ENCODE peak calls at places on chromosome 9, in six cellular contexts. U is bronchial epithelial cell, D is astrocyte of the spinal cord, J is right lobe of liver, Q is IMR-90, B is WTC11. X is an unnamed sample.

GRCh38 chr9:1977026-1977425 is 38.1 kb upstream of the SMARCA2 start:
- DNase-seq in U (peak; percentile 61), D (no peak), J (no peak), Q (no peak), B (no peak), X (no peak)

GRCh38 chr9:132411091-132411508 is 1.1 kb downstream of the CFAP77 start:
- DNase-seq in U (peak; percentile 42), D (peak; percentile 21), J (no peak), Q (peak; percentile 7), B (peak; percentile 89), X (peak; percentile 74)

GRCh38 chr9:137423810-137424291 is 658 bp downstream of the NOXA1 start:
- DNase-seq in U (no peak), D (no peak), J (peak; percentile 54), Q (no peak), B (peak; percentile 27), X (no peak)

GRCh38 chr9:135973276-135974219 is 12.4 kb upstream of the UBAC1 start:
- DNase-seq in U (no peak), D (no peak), J (no peak), Q (no peak), B (no peak), X (no peak)

GRCh38 chr9:102796244-102796643 is 198.9 kb upstream of the CYLC2 start:
- DNase-seq in U (no peak), D (no peak), J (no peak), Q (no peak), B (no peak), X (no peak)

GRCh38 chr9:5617749-5618148 is 11.2 kb upstream of the RIC1 start:
- DNase-seq in U (no peak), D (no peak), J (no peak), Q (no peak), B (no peak), X (no peak)

GRCh38 chr9:114078021-114078780 is at the start of gene AMBP:
- DNase-seq in U (no peak), D (no peak), J (peak; percentile 97), Q (no peak), B (no peak), X (no peak)

GRCh38 chr9:87556039-87556438 is 58.4 kb downstream of the DAPK1 start:
- DNase-seq in U (no peak), D (no peak), J (no peak), Q (no peak), B (no peak), X (no peak)

GRCh38 chr9:27847380-27847779 is 274.1 kb upstream of the C9orf72 start:
- DNase-seq in U (no peak), D (no peak), J (no peak), Q (no peak), B (no peak), X (no peak)

GRCh38 chr9:23740531-23740930 is 85.5 kb downstream of the ELAVL2 start:
- DNase-seq in U (no peak), D (no peak), J (no peak), Q (no peak), B (no peak), X (no peak)

GRCh38 chr9:36584626-36585460 is 12.1 kb downstream of the MELK start:
- DNase-seq in U (peak; percentile 77), D (peak; percentile 77), J (no peak), Q (peak; percentile 86), B (no peak), X (no peak)

GRCh38 chr9:126233913-126234525 is 92.6 kb upstream of the MVB12B start:
- DNase-seq in U (no peak), D (no peak), J (no peak), Q (no peak), B (no peak), X (no peak)

GRCh38 chr9:119273325-119273904 is 95.8 kb downstream of the BRINP1 start:
- DNase-seq in U (peak; percentile 0), D (no peak), J (no peak), Q (no peak), B (no peak), X (no peak)

GRCh38 chr9:84862786-84863185 is 193.3 kb downstream of the NTRK2 start:
- DNase-seq in U (peak; percentile 76), D (peak; percentile 62), J (no peak), Q (no peak), B (peak; percentile 74), X (no peak)

GRCh38 chr9:5459289-5459829 is 9.0 kb downstream of the CD274 start:
- DNase-seq in U (peak; percentile 92), D (no peak), J (no peak), Q (no peak), B (no peak), X (no peak)

GRCh38 chr9:132546148-132547051 is 36.0 kb upstream of the BARHL1 start:
- DNase-seq in U (no peak), D (peak; percentile 9), J (no peak), Q (no peak), B (peak; percentile 78), X (peak; percentile 78)

GRCh38 chr9:122364783-122365150 is 6.1 kb upstream of the PTGS1 start:
- DNase-seq in U (no peak), D (no peak), J (no peak), Q (peak; percentile 44), B (no peak), X (no peak)

GRCh38 chr9:112443200-112443599 is 43.4 kb upstream of the KIAA1958 start:
- DNase-seq in U (peak; percentile 27), D (peak; percentile 23), J (no peak), Q (peak; percentile 15), B (no peak), X (no peak)
- TF ChIP-seq CTCF in U (peak; percentile 37), D (peak; percentile 54), J (peak; percentile 52), Q (peak; percentile 43), B (no peak), X (no peak)

DNA sequence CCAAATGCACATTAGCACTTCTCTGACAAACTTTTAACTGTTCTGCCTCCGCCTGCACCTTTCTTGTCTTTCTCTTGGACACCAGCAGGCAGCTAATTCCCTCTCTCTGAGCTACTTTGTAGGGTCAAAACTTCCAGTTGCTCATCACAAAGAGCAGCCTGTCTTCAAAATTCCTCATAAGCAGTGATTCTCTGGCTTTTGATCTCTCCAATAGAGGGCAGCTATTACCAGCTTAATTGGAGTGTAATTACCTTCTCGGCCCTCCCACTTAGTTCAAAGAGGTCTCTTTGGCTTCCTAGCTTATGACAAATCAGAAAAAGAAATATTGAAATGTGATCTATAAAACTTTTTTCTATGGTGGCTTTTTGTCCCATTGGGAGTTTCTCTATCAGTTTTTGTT is 43.6 kb upstream of the RAD23B start:
- DNase-seq in U (peak; percentile 72), D (no peak), J (no peak), Q (peak; percentile 48), B (no peak), X (no peak)
- TF ChIP-seq CTCF in U (peak; percentile 53), D (peak; percentile 27), J (peak; percentile 65), Q (peak; percentile 49), B (no peak), X (no peak)

GRCh38 chr9:124894035-124894740 is 32.3 kb downstream of the ARPC5L start:
- DNase-seq in U (no peak), D (no peak), J (no peak), Q (no peak), B (no peak), X (no peak)

GRCh38 chr9:124897570-124898460 is 35.9 kb downstream of the ARPC5L start:
- DNase-seq in U (no peak), D (no peak), J (no peak), Q (peak; percentile 52), B (no peak), X (no peak)

GRCh38 chr9:124899845-124900244 is 37.9 kb downstream of the ARPC5L start:
- DNase-seq in U (peak; percentile 74), D (no peak), J (no peak), Q (no peak), B (no peak), X (no peak)

GRCh38 chr9:124890179-124890578 is 28.2 kb downstream of the ARPC5L start:
- DNase-seq in U (no peak), D (no peak), J (no peak), Q (no peak), B (no peak), X (no peak)

GRCh38 chr9:124894741-124895170 is 32.8 kb downstream of the ARPC5L start:
- DNase-seq in U (peak; percentile 51), D (peak; percentile 52), J (no peak), Q (peak; percentile 55), B (peak; percentile 39), X (no peak)
- TF ChIP-seq CTCF in U (peak; percentile 59), D (peak; percentile 73), J (peak; percentile 48), Q (peak; percentile 62), B (no peak), X (peak; percentile 29)

GRCh38 chr9:8762676-8763075 is 963.1 kb upstream of the DMAC1 start:
- DNase-seq in U (no peak), D (no peak), J (no peak), Q (no peak), B (peak; percentile 20), X (peak; percentile 23)
- TF ChIP-seq CTCF in U (no peak), D (no peak), J (no peak), Q (no peak), B (no peak), X (no peak)

DNA sequence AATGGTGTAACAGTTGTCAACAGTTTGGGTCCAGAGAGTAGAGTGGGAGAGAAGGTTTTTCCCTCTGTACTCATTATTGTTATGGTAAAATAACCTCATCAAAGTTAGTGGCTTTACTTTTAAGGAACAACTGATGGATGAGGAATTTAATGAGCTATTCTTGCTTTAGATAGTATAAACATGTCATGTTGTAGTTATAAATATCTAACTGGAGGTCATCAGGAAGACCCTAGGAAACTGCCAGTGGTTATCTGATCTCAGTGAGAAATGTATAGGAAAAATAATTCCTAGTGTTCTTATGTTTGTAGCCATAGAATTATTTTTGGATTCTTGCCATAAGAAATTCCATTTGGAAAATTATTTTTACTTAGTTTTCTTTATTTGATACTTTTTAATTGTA is 4.1 kb downstream of the ERCC6L2 start:
- DNase-seq in U (no peak), D (no peak), J (no peak), Q (no peak), B (no peak), X (no peak)
- TF ChIP-seq CTCF in U (no peak), D (no peak), J (no peak), Q (no peak), B (no peak), X (no peak)

DNA sequence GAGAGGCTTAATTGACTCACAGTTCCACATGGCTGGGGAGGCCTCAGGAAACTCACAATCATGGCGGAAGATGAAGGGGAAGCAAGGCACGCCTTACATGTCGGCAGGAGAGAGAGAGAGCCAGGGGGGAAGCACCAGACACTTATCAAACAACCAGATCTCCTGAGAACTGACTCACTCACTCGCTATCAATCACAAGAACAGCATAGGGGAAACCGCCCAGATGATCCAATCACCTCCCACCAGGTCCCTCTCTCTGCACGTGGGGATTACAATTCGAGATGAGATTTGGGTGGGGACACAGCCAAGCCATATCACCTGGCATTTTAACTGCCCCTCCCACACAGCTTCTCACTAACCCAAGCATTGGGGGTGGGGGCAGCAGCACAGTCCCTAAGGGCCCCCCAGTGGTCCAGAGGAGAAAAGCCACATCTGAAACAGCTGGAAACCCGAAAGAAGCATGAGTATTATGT is 76.1 kb upstream of the ASS1 start:
- DNase-seq in U (peak; percentile 13), D (no peak), J (no peak), Q (no peak), B (no peak), X (no peak)
- TF ChIP-seq CTCF in U (no peak), D (peak; percentile 9), J (no peak), Q (peak; percentile 9), B (no peak), X (no peak)

DNA sequence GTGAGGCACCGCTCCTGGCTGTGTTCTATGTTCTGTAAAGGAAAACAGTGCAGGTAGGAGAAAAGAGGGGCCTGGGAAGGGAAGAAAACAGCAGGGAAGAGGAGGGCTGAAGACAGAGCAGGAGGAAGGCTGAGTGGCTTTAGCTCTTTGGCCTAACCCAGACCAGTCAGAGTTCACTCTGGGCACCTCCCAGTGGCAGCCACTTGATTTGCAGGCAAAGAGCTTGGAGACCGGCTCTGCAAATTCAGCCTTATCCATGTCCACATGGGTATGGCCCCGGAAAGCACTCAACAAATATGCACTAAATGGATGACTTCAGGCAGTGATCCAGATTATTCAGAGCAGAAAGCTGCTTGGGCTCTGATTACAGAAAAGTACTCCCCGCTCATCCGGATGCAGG is 4.4 kb upstream of the RNU6ATAC start:
- DNase-seq in U (no peak), D (no peak), J (no peak), Q (no peak), B (peak; percentile 44), X (no peak)
- TF ChIP-seq CTCF in U (peak; percentile 19), D (peak; percentile 36), J (peak; percentile 16), Q (no peak), B (no peak), X (no peak)